ENCODE peak calls at places on chromosomes 1 and 21, in eight cellular contexts. K, C, E, U, P, O, H and L are unnamed samples.

GRCh38 chr1:29706936-29707335 is 470.6 kb downstream of the PTPRU start:
- DNase-seq in K (peak; percentile 77), C (peak; percentile 81), E (no peak), U (peak; percentile 94), P (peak; percentile 85), O (peak; percentile 36), H (peak; percentile 51), L (no peak)

GRCh38 chr1:170929412-170929834 is 5.9 kb upstream of the MROH9 start:
- DNase-seq in K (peak; percentile 76), C (no peak), E (no peak), U (no peak), P (no peak), O (no peak), H (no peak), L (no peak)

GRCh38 chr1:245797592-245798366 is 643.0 kb downstream of the KIF26B start:
- DNase-seq in K (peak; percentile 34), C (no peak), E (no peak), U (peak; percentile 89), P (no peak), O (no peak), H (no peak), L (no peak)

GRCh38 chr1:224169876-224170275 is 13.2 kb upstream of the DEGS1 start:
- DNase-seq in K (no peak), C (no peak), E (no peak), U (no peak), P (no peak), O (no peak), H (no peak), L (no peak)

GRCh38 chr1:67361646-67362045 is 54.0 kb downstream of the IL12RB2 start:
- DNase-seq in K (no peak), C (no peak), E (no peak), U (no peak), P (no peak), O (no peak), H (no peak), L (no peak)

GRCh38 chr1:78210167-78210566 is 164.4 kb downstream of the GIPC2 start:
- DNase-seq in K (peak; percentile 35), C (no peak), E (no peak), U (no peak), P (no peak), O (no peak), H (no peak), L (no peak)

GRCh38 chr1:156495401-156496140 is 5.0 kb downstream of the MEF2D start:
- DNase-seq in K (peak; percentile 38), C (no peak), E (no peak), U (no peak), P (peak; percentile 83), O (no peak), H (no peak), L (no peak)

GRCh38 chr1:20250346-20250989 is 40.2 kb upstream of the VWA5B1 start:
- DNase-seq in K (peak; percentile 65), C (no peak), E (no peak), U (no peak), P (no peak), O (peak; percentile 88), H (peak; percentile 65), L (no peak)

GRCh38 chr1:177629526-177629925 is 340.3 kb downstream of the SEC16B start:
- DNase-seq in K (peak; percentile 6), C (no peak), E (no peak), U (no peak), P (no peak), O (no peak), H (no peak), L (no peak)

GRCh38 chr1:112358798-112359408 is 37.1 kb upstream of the CTTNBP2NL start:
- DNase-seq in K (peak; percentile 78), C (peak; percentile 81), E (peak; percentile 27), U (peak; percentile 92), P (peak; percentile 92), O (peak; percentile 85), H (peak; percentile 63), L (no peak)

GRCh38 chr1:16075337-16076002 is 2.0 kb upstream of the FAM131C start:
- DNase-seq in K (peak; percentile 90), C (no peak), E (no peak), U (no peak), P (peak; percentile 93), O (no peak), H (peak; percentile 83), L (no peak)

GRCh38 chr1:100704473-100704872 is 15.1 kb upstream of the VCAM1 start:
- DNase-seq in K (no peak), C (no peak), E (no peak), U (no peak), P (no peak), O (no peak), H (no peak), L (no peak)

GRCh38 chr1:173364827-173365226 is 112.3 kb upstream of the PRDX6 start:
- DNase-seq in K (no peak), C (no peak), E (no peak), U (peak; percentile 56), P (no peak), O (no peak), H (no peak), L (no peak)

DNA sequence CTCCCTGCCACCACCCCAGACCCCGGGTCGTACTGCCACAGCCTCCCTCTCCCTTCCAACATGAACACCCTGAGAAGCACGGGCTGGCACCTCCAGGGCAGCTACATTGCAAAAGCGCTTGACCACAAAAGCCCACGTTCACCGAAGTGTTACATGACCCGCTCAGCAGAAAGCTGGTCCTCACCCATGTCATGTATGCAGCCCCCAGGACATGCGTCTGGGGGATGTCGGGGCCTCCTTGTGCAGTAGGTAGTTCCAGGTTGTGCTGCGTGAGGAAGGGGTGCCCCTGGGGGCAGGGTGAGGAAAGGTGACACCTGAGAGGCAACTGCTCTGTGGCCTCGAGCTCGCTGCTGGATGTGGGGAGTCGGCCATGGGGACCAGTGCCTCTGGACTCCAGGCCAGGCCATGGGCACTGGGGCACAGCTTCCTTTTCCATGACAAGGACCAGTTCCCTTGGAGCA is 102.0 kb upstream of the C1orf174 start:
- DNase-seq in K (no peak), C (peak; percentile 54), E (no peak), U (no peak), P (peak; percentile 44), O (peak; percentile 30), H (no peak), L (no peak)
- H3K9me3 ChIP-seq in K (no peaks in the 10 kb centered on the region), C (no peaks in the 10 kb centered on the region), E (peaks cover 6% of the 10 kb centered on the region), U (no peaks in the 10 kb centered on the region), P (no peaks in the 10 kb centered on the region), O (no peaks in the 10 kb centered on the region), H (no peaks in the 10 kb centered on the region), L (no peaks in the 10 kb centered on the region)

DNA sequence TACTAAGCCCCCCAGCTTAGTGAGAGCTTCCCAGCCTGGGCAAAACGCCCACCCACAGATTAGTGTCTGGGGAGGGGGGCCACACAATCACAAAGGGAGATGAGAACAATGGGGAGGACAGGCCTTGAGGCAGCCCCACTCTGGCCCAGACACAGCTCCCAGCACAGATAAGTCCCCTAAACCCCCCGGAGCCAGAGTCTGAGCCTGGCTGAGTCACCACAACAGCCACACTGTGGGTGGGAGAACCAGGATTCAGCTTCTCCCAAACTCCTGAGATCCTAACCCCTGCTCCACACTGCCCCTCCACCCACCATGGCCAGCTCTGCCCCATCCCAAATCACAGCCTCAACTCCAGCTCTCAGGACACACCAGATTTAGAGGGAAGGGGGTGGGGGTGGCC is 4.2 kb downstream of the NECTIN4 start:
- DNase-seq in K (peak; percentile 60), C (no peak), E (no peak), U (no peak), P (no peak), O (no peak), H (no peak), L (no peak)
- H3K27ac ChIP-seq in K (peak overlapping the region; percentile 88), C (no peak overlapping the region), E (no peak overlapping the region), U (no peak overlapping the region), P (no peak overlapping the region), O (no peak overlapping the region), H (no peak overlapping the region), L (no peak overlapping the region)

GRCh38 chr1:23638786-23639241 is 52.8 kb upstream of the RPL11 start:
- DNase-seq in K (peak; percentile 70), C (no peak), E (no peak), U (no peak), P (no peak), O (no peak), H (no peak), L (no peak)

GRCh38 chr1:23636009-23636408 is 55.6 kb upstream of the RPL11 start:
- DNase-seq in K (no peak), C (no peak), E (no peak), U (no peak), P (no peak), O (no peak), H (no peak), L (no peak)

GRCh38 chr1:23638188-23638619 is 53.4 kb upstream of the RPL11 start:
- DNase-seq in K (peak; percentile 47), C (peak; percentile 15), E (no peak), U (peak; percentile 72), P (no peak), O (no peak), H (no peak), L (no peak)

GRCh38 chr1:23634840-23635642 is 56.6 kb upstream of the RPL11 start:
- DNase-seq in K (peak; percentile 85), C (peak; percentile 44), E (peak; percentile 45), U (peak; percentile 87), P (peak; percentile 79), O (peak; percentile 82), H (peak; percentile 81), L (peak; percentile 72)

GRCh38 chr1:23639460-23639859 is 52.1 kb upstream of the RPL11 start:
- DNase-seq in K (peak; percentile 17), C (peak; percentile 42), E (no peak), U (no peak), P (no peak), O (no peak), H (no peak), L (no peak)
- H3K27me3 ChIP-seq in K (no peaks in the 10 kb centered on the region), C (no peaks in the 10 kb centered on the region), E (no peaks in the 10 kb centered on the region), U (no peaks in the 10 kb centered on the region), P (no peaks in the 10 kb centered on the region), O (no peaks in the 10 kb centered on the region), H (peaks cover 5% of the 10 kb centered on the region), L (no peaks in the 10 kb centered on the region)

GRCh38 chr21:8998946-8999681 is 1522.3 kb upstream of the TPTE start:
- DNase-seq in K (no peak), C (no peak), E (no peak), U (no peak), P (no peak), O (no peak), H (no peak), L (no peak)

GRCh38 chr21:8993943-8994639 is 1527.3 kb upstream of the TPTE start:
- DNase-seq in K (no peak), C (no peak), E (no peak), U (no peak), P (no peak), O (no peak), H (no peak), L (no peak)

GRCh38 chr21:8994640-8995511 is 1526.5 kb upstream of the TPTE start:
- DNase-seq in K (no peak), C (no peak), E (no peak), U (no peak), P (no peak), O (no peak), H (no peak), L (no peak)

GRCh38 chr21:8993284-8993942 is 1528.0 kb upstream of the TPTE start:
- DNase-seq in K (no peak), C (no peak), E (no peak), U (no peak), P (no peak), O (no peak), H (no peak), L (no peak)

DNA sequence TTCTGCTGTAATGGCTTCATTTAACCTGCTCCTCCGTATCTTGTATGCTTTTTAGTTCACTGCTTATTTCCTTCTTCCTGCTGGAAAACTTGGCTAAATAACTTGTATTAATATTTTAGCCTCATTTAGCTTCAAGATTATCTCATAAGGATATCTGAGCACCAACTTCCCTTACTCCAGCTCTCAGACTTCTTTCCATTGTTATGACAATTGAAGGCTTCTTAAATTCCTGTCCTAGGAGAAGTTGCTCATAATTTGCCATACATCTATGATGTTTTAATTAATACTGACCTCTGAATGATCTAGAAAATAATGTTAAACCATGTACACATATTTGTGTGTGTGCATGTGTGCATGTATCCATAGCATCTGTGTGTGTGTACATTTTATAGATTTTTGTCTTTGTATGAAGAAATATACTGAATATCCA is 1524.4 kb upstream of the TPTE start:
- DNase-seq in K (no peak), C (no peak), E (no peak), U (no peak), P (no peak), O (no peak), H (no peak), L (no peak)
- H3K9me3 ChIP-seq in K (no peaks in the 10 kb centered on the region), C (no peaks in the 10 kb centered on the region), E (peaks cover 11% of the 10 kb centered on the region), U (peaks cover 86% of the 10 kb centered on the region), P (peaks cover 1% of the 10 kb centered on the region), O (peaks cover 16% of the 10 kb centered on the region), H (peaks cover 8% of the 10 kb centered on the region), L (no peaks in the 10 kb centered on the region)